ENCODE peak calls at places on chromosomes 7 and 10, in nine cellular contexts. Y, U, N, I, P, T, R, J and F are unnamed samples.

GRCh38 chr7:139505563-139505962 is 17.9 kb upstream of the CLEC2L start:
- DNase-seq in Y (peak), U (no peak), N (peak), I (no peak), P (no peak), T (no peak), R (no peak), J (no peak), F (no peak)

GRCh38 chr7:80937336-80937735 is 18.5 kb upstream of the SEMA3C start:
- DNase-seq in Y (no peak), U (no peak), N (no peak), I (no peak), P (no peak), T (no peak), R (no peak), J (no peak), F (no peak)

GRCh38 chr7:145169908-145170307 is 334.1 kb upstream of the TPK1 start:
- DNase-seq in Y (no peak), U (no peak), N (no peak), I (no peak), P (no peak), T (peak), R (no peak), J (no peak), F (no peak)

GRCh38 chr7:92621641-92622429 is 31.6 kb upstream of the FAM133B start:
- DNase-seq in Y (no peak), U (no peak), N (peak), I (no peak), P (no peak), T (peak), R (no peak), J (no peak), F (peak)

GRCh38 chr7:52749880-52750279 is 285.6 kb upstream of the POM121L12 start:
- DNase-seq in Y (peak), U (no peak), N (no peak), I (no peak), P (no peak), T (no peak), R (no peak), J (peak), F (peak)

GRCh38 chr7:117704098-117704497 is 169.1 kb downstream of the CTTNBP2 start:
- DNase-seq in Y (no peak), U (no peak), N (no peak), I (no peak), P (no peak), T (no peak), R (no peak), J (no peak), F (no peak)

GRCh38 chr7:2701832-2702593 is 14.0 kb downstream of the AMZ1 start:
- DNase-seq in Y (no peak), U (no peak), N (no peak), I (no peak), P (peak), T (no peak), R (no peak), J (no peak), F (no peak)

GRCh38 chr7:129388353-129389098 is 45.7 kb upstream of the STRIP2 start:
- DNase-seq in Y (no peak), U (no peak), N (no peak), I (no peak), P (no peak), T (no peak), R (no peak), J (no peak), F (no peak)

GRCh38 chr7:128945668-128946366 is 8.1 kb downstream of the IRF5 start:
- DNase-seq in Y (no peak), U (no peak), N (no peak), I (no peak), P (no peak), T (no peak), R (peak), J (no peak), F (no peak)

GRCh38 chr7:101901661-101902491 is 84.5 kb downstream of the CUX1 start:
- DNase-seq in Y (no peak), U (no peak), N (no peak), I (no peak), P (no peak), T (no peak), R (no peak), J (no peak), F (no peak)

GRCh38 chr10:124536496-124537050 is 75.0 kb downstream of the LHPP start:
- DNase-seq in Y (no peak), U (no peak), N (no peak), I (no peak), P (no peak), T (no peak), R (no peak), J (no peak), F (no peak)

GRCh38 chr10:112082134-112082533 is 101.4 kb downstream of the GPAM start:
- DNase-seq in Y (no peak), U (no peak), N (no peak), I (no peak), P (no peak), T (no peak), R (no peak), J (no peak), F (no peak)

GRCh38 chr7:68613405-68613804 is 984.9 kb upstream of the AUTS2 start:
- DNase-seq in Y (no peak), U (no peak), N (no peak), I (no peak), P (no peak), T (no peak), R (no peak), J (no peak), F (no peak)

GRCh38 chr7:34341331-34341730 is 316.7 kb upstream of the NPSR1 start:
- DNase-seq in Y (no peak), U (no peak), N (peak), I (no peak), P (no peak), T (peak), R (no peak), J (no peak), F (peak)

GRCh38 chr7:155213385-155213784 is 84.3 kb upstream of the INSIG1 start:
- DNase-seq in Y (no peak), U (no peak), N (peak), I (no peak), P (no peak), T (peak), R (no peak), J (no peak), F (peak)

GRCh38 chr7:147978651-147979050 is 611.9 kb upstream of the C7orf33 start:
- DNase-seq in Y (no peak), U (no peak), N (no peak), I (no peak), P (no peak), T (no peak), R (no peak), J (no peak), F (no peak)

GRCh38 chr7:20596653-20597052 is 18.8 kb upstream of the ABCB5 start:
- DNase-seq in Y (no peak), U (no peak), N (peak), I (no peak), P (no peak), T (peak), R (no peak), J (no peak), F (peak)

GRCh38 chr10:118108194-118109026 is 61.7 kb upstream of the RAB11FIP2 start:
- DNase-seq in Y (no peak), U (no peak), N (no peak), I (no peak), P (peak), T (no peak), R (no peak), J (no peak), F (no peak)

GRCh38 chr7:37162106-37162505 is 286.6 kb downstream of the ELMO1 start:
- DNase-seq in Y (no peak), U (no peak), N (no peak), I (no peak), P (no peak), T (no peak), R (no peak), J (no peak), F (no peak)

GRCh38 chr7:148318838-148319237 is 271.7 kb upstream of the C7orf33 start:
- DNase-seq in Y (no peak), U (no peak), N (no peak), I (no peak), P (no peak), T (no peak), R (no peak), J (no peak), F (no peak)

GRCh38 chr7:27251136-27251512 is 8.5 kb downstream of the EVX1 start:
- DNase-seq in Y (no peak), U (no peak), N (no peak), I (no peak), P (no peak), T (no peak), R (no peak), J (no peak), F (no peak)

GRCh38 chr10:126259883-126260282 is 128.4 kb downstream of the ADAM12 start:
- DNase-seq in Y (no peak), U (no peak), N (no peak), I (no peak), P (no peak), T (no peak), R (no peak), J (no peak), F (peak)

GRCh38 chr10:57973451-57973850 is 294.2 kb downstream of the IPMK start:
- DNase-seq in Y (no peak), U (no peak), N (peak), I (no peak), P (no peak), T (peak), R (no peak), J (no peak), F (peak)

GRCh38 chr7:3588341-3588740 is 287.3 kb downstream of the SDK1 start:
- DNase-seq in Y (no peak), U (no peak), N (no peak), I (no peak), P (no peak), T (no peak), R (no peak), J (no peak), F (peak)

GRCh38 chr10:14584643-14585042 is 190.1 kb downstream of the FAM107B start:
- DNase-seq in Y (no peak), U (peak), N (no peak), I (no peak), P (no peak), T (no peak), R (no peak), J (no peak), F (no peak)

GRCh38 chr10:131865223-131865917 is 35.4 kb upstream of the PPP2R2D start:
- DNase-seq in Y (no peak), U (no peak), N (no peak), I (no peak), P (no peak), T (no peak), R (peak), J (no peak), F (no peak)

GRCh38 chr10:33566001-33566400 is 231.5 kb upstream of the NRP1 start:
- DNase-seq in Y (peak), U (no peak), N (no peak), I (no peak), P (no peak), T (no peak), R (no peak), J (no peak), F (no peak)

GRCh38 chr10:44382131-44382858 is 2.6 kb downstream of the CXCL12 start:
- DNase-seq in Y (no peak), U (no peak), N (no peak), I (no peak), P (no peak), T (no peak), R (peak), J (no peak), F (peak)

GRCh38 chr7:158863611-158864506 is 7.5 kb downstream of the DYNC2I1 start:
- DNase-seq in Y (peak), U (peak), N (peak), I (peak), P (peak), T (peak), R (peak), J (peak), F (peak)

GRCh38 chr7:1927942-1928341 is 257.9 kb downstream of the ELFN1 start:
- DNase-seq in Y (no peak), U (no peak), N (no peak), I (no peak), P (no peak), T (no peak), R (no peak), J (no peak), F (no peak)

GRCh38 chr10:132541601-132542011 is 4.0 kb downstream of the INPP5A start:
- DNase-seq in Y (no peak), U (no peak), N (no peak), I (no peak), P (no peak), T (no peak), R (no peak), J (no peak), F (peak)

GRCh38 chr10:129627442-129627841 is 160.4 kb downstream of the MGMT start:
- DNase-seq in Y (no peak), U (no peak), N (no peak), I (no peak), P (no peak), T (no peak), R (no peak), J (no peak), F (no peak)

GRCh38 chr10:72557362-72557761 is 68.5 kb downstream of the MICU1 start:
- DNase-seq in Y (no peak), U (no peak), N (peak), I (no peak), P (no peak), T (no peak), R (no peak), J (no peak), F (peak)

GRCh38 chr7:28570970-28571288 is 158.6 kb downstream of the CREB5 start:
- DNase-seq in Y (no peak), U (no peak), N (peak), I (no peak), P (no peak), T (peak), R (no peak), J (no peak), F (peak)

GRCh38 chr7:72919256-72919775 is 5.6 kb upstream of the POM121 start:
- DNase-seq in Y (no peak), U (no peak), N (peak), I (no peak), P (no peak), T (no peak), R (no peak), J (no peak), F (no peak)

GRCh38 chr7:79876769-79877362 is 257.8 kb upstream of the GNAI1 start:
- DNase-seq in Y (no peak), U (no peak), N (peak), I (no peak), P (no peak), T (peak), R (no peak), J (no peak), F (no peak)

GRCh38 chr10:80394358-80394916 is 13.9 kb upstream of the PRXL2A start:
- DNase-seq in Y (no peak), U (no peak), N (no peak), I (no peak), P (no peak), T (no peak), R (no peak), J (no peak), F (no peak)